ENCODE peak calls at places on chromosomes 3 and 15, in five cellular contexts. C is NCI-H524; F is cardiac muscle cell; H is ACHN; G is stimulated activated CD4-positive, alpha-beta T cell treated with anti-CD3 and anti-CD28 coated beads, Interleukin-2, amount 100 ng/mL, for 48 hours. Y is an unnamed sample.

GRCh38 chr3:141914311-141914710 is 37.9 kb downstream of the ATP1B3 start:
- DNase-seq in F (no peak), H (no peak), G (no peak), C (no peak), Y (no peak)

GRCh38 chr15:78033864-78034263 is 43.6 kb downstream of the TBC1D2B start:
- DNase-seq in F (no peak), G (no peak), H (no peak), C (no peak), Y (no peak)

GRCh38 chr3:48716508-48716981 is 476 bp downstream of the IP6K2 start:
- DNase-seq in F (no peak), C (peak; percentile 28), G (no peak), H (peak; percentile 16), Y (no peak)

GRCh38 chr3:70519913-70520659 is 207.6 kb upstream of the MDFIC2 start:
- DNase-seq in H (no peak), F (peak; percentile 20), C (peak; percentile 80), G (no peak), Y (no peak)

GRCh38 chr3:67329358-67329757 is 325.1 kb downstream of the SUCLG2 start:
- DNase-seq in G (peak; percentile 10), C (no peak), H (no peak), F (no peak), Y (peak; percentile 18)

GRCh38 chr15:100167884-100168375 is 173.8 kb downstream of the ADAMTS17 start:
- DNase-seq in F (peak; percentile 7), G (no peak), C (no peak), H (no peak), Y (no peak)

GRCh38 chr3:134404366-134404885 is 30.2 kb upstream of the AMOTL2 start:
- DNase-seq in F (no peak), H (no peak), C (no peak), G (no peak), Y (no peak)

GRCh38 chr3:134666885-134667284 is 16.1 kb upstream of the KY start:
- DNase-seq in H (no peak), C (no peak), G (no peak), F (no peak), Y (no peak)

GRCh38 chr15:40320931-40321371 is 2.5 kb upstream of the INAFM2 start:
- DNase-seq in G (no peak), C (peak; percentile 76), F (peak; percentile 76), H (peak; percentile 60), Y (peak; percentile 67)

GRCh38 chr3:165624761-165625160 is 212.5 kb downstream of the BCHE start:
- DNase-seq in G (no peak), C (no peak), H (no peak), F (peak; percentile 13), Y (no peak)

GRCh38 chr3:125556314-125556713 is 36.3 kb upstream of the SNX4 start:
- DNase-seq in G (no peak), C (no peak), F (peak; percentile 58), H (no peak), Y (no peak)

GRCh38 chr3:16173696-16174355 is 654 bp upstream of the GALNT15 start:
- DNase-seq in C (no peak), G (no peak), H (no peak), F (no peak), Y (no peak)

GRCh38 chr3:100033184-100033583 is 81.1 kb downstream of the FILIP1L start:
- DNase-seq in G (no peak), H (no peak), F (peak; percentile 88), C (no peak), Y (no peak)

GRCh38 chr3:60788185-60788584 is 463.1 kb downstream of the FHIT start:
- DNase-seq in H (no peak), G (no peak), C (no peak), F (no peak), Y (no peak)

GRCh38 chr3:42228796-42229195 is 37.2 kb downstream of the CCK start:
- DNase-seq in C (peak; percentile 31), G (no peak), F (peak; percentile 11), H (peak; percentile 30), Y (peak; percentile 37)

GRCh38 chr3:155302891-155303290 is 9.4 kb upstream of the STRIT1 start:
- DNase-seq in F (no peak), H (no peak), C (no peak), G (no peak), Y (no peak)

GRCh38 chr3:188262488-188262887 is 108.5 kb downstream of the LPP start:
- DNase-seq in H (no peak), F (no peak), G (no peak), C (no peak), Y (no peak)

GRCh38 chr3:122668930-122669730 is 11.5 kb upstream of the PARP14 start:
- DNase-seq in H (peak; percentile 57), F (peak; percentile 44), G (peak; percentile 36), C (no peak), Y (peak; percentile 51)

GRCh38 chr15:31554261-31554660 is 227.6 kb downstream of the KLF13 start:
- DNase-seq in C (no peak), G (no peak), F (peak; percentile 93), H (peak; percentile 39), Y (no peak)

GRCh38 chr15:74261041-74261440 is 24.9 kb downstream of the CCDC33 start:
- DNase-seq in G (no peak), C (no peak), F (no peak), H (no peak), Y (no peak)

GRCh38 chr15:52236015-52236414 is 44.8 kb upstream of the GNB5 start:
- DNase-seq in C (no peak), H (no peak), G (no peak), F (peak; percentile 9), Y (no peak)

GRCh38 chr15:89654311-89654761 is 931 bp downstream of the KIF7 start:
- DNase-seq in H (no peak), C (no peak), F (peak; percentile 67), G (no peak), Y (no peak)

GRCh38 chr3:165983284-165983683 is 146.1 kb upstream of the BCHE start:
- DNase-seq in H (peak; percentile 31), C (no peak), G (no peak), F (no peak), Y (no peak)

GRCh38 chr3:66107855-66108254 is 69.1 kb upstream of the MAGI1 start:
- DNase-seq in H (no peak), F (peak; percentile 96), C (no peak), G (no peak), Y (no peak)

GRCh38 chr3:187269486-187269885 is 22.1 kb downstream of the MASP1 start:
- DNase-seq in F (no peak), C (no peak), H (no peak), G (no peak), Y (no peak)